ENCODE peak calls at places on chromosomes 11 and 22, in nine cellular contexts. Q, O, B, N, I, K, H, X and M are unnamed samples.
A peak's percentile ranks its signal among the peaks of the same experiment; 100 is the strongest.

GRCh38 chr22:32324505-32325415 is 32.9 kb upstream of the RFPL3 start:
- DNase-seq in X (no peak), N (no peak), I (no peak), B (no peak), H (no peak), Q (no peak), K (no peak), O (no peak), M (no peak)

GRCh38 chr11:134678744-134679143 is 266.7 kb upstream of the B3GAT1 start:
- DNase-seq in N (no peak), X (no peak), K (no peak), O (no peak), H (no peak), I (no peak), Q (no peak), B (no peak), M (no peak)

GRCh38 chr11:73135346-73136284 is 6.5 kb downstream of the FCHSD2 start:
- DNase-seq in O (no peak), X (no peak), B (no peak), Q (no peak), K (no peak), N (no peak), H (no peak), I (no peak), M (no peak)

GRCh38 chr22:28444659-28445058 is 235.0 kb downstream of the TTC28 start:
- DNase-seq in N (peak; percentile 3), H (peak; percentile 15), X (no peak), O (no peak), K (no peak), I (no peak), Q (no peak), B (no peak), M (no peak)

GRCh38 chr22:37897805-37898204 is 8.3 kb upstream of the MICALL1 start:
- DNase-seq in B (no peak), H (no peak), I (no peak), Q (no peak), N (no peak), O (no peak), X (peak; percentile 72), K (no peak), M (no peak)

GRCh38 chr11:117604349-117604995 is 192.5 kb downstream of the DSCAML1 start:
- DNase-seq in I (no peak), Q (no peak), K (no peak), X (peak; percentile 3), H (no peak), N (no peak), O (peak; percentile 46), B (peak; percentile 42), M (no peak)

GRCh38 chr11:1203505-1204271 is 19.2 kb upstream of the MUC5B start:
- DNase-seq in H (no peak), N (no peak), K (no peak), O (peak; percentile 47), Q (no peak), X (no peak), B (no peak), I (no peak), M (no peak)

GRCh38 chr11:35236667-35237003 is 97.7 kb downstream of the CD44 start:
- DNase-seq in I (no peak), O (no peak), Q (no peak), B (no peak), X (peak; percentile 70), N (peak; percentile 18), H (peak; percentile 71), K (no peak), M (peak; percentile 73)